ENCODE peak calls at places on chromosomes 3 and 15, in four cellular contexts. X is fibroblast of lung, C is pancreas, H is PC-3. Q is an unnamed sample.

GRCh38 chr15:93378547-93378946 is 289.5 kb upstream of the RGMA start:
- DNase-seq in H (no peak), C (peak; percentile 54), X (no peak), Q (no peak)

GRCh38 chr3:14650193-14650592 is 1.4 kb upstream of the CCDC174 start:
- DNase-seq in X (no peak), C (no peak), H (no peak), Q (no peak)

GRCh38 chr3:100001083-100001482 is 113.2 kb downstream of the FILIP1L start:
- DNase-seq in X (no peak), C (no peak), H (no peak), Q (no peak)

GRCh38 chr15:65249641-65250040 is 37.0 kb downstream of the PARP16 start:
- DNase-seq in H (no peak), C (no peak), X (no peak), Q (peak; percentile 15)

GRCh38 chr15:33425149-33425548 is 114.4 kb downstream of the RYR3 start:
- DNase-seq in H (no peak), X (peak; percentile 50), C (no peak), Q (peak; percentile 99)

GRCh38 chr15:51163843-51164242 is 69.1 kb upstream of the TNFAIP8L3 start:
- DNase-seq in H (no peak), X (no peak), C (no peak), Q (no peak)

GRCh38 chr15:63983071-63983711 is 63.1 kb downstream of the DAPK2 start:
- DNase-seq in H (no peak), C (no peak), X (no peak), Q (no peak)

GRCh38 chr3:138984816-138985215 is 21.3 kb downstream of the PRR23A start:
- DNase-seq in H (no peak), X (no peak), C (no peak), Q (no peak)

GRCh38 chr3:178084938-178085816 is 451.1 kb upstream of the KCNMB2 start:
- DNase-seq in X (peak; percentile 86), C (peak; percentile 53), H (no peak), Q (no peak)

GRCh38 chr3:112097378-112097777 is 11.2 kb downstream of the C3orf52 start:
- DNase-seq in X (peak; percentile 99), C (peak; percentile 21), H (peak; percentile 100), Q (peak; percentile 100)
- H3K4me3 ChIP-seq in X (no peak overlapping the region), C (no peak overlapping the region), H (no peak overlapping the region), Q (no peak overlapping the region)

GRCh38 chr15:70854669-70854976 is 666 bp upstream of the LARP6 start:
- DNase-seq in H (peak; percentile 62), X (peak; percentile 61), C (no peak), Q (peak; percentile 64)
- TF ChIP-seq CTCF in H (peak; percentile 52), X (peak; percentile 16), C (no peak), Q (no peak)

DNA sequence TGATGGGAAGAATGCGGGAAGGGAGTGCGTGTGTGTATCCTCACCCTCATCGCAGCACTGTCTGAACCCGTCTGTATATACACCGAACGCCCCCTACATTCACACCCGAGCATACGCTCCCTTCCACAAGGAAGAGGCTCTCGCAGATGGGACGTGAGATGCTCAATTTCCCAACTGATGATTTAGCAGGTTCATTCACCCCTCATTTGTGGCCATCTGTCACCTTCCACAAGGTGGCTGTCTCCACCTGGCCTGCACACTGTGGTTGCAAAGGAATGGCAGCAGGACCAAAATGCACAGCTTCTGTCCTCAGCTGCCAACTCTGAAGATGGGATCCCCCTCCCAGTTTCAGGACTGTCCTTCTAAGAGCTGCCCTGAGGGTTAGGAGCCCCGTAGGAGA is 19.4 kb upstream of the SLC6A1 start:
- DNase-seq in H (no peak), X (no peak), C (no peak), Q (no peak)
- H3K27me3 ChIP-seq in H (peaks cover 48% of the 10 kb centered on the region), X (no peaks in the 10 kb centered on the region), C (no peaks in the 10 kb centered on the region), Q (peaks cover 10% of the 10 kb centered on the region)

DNA sequence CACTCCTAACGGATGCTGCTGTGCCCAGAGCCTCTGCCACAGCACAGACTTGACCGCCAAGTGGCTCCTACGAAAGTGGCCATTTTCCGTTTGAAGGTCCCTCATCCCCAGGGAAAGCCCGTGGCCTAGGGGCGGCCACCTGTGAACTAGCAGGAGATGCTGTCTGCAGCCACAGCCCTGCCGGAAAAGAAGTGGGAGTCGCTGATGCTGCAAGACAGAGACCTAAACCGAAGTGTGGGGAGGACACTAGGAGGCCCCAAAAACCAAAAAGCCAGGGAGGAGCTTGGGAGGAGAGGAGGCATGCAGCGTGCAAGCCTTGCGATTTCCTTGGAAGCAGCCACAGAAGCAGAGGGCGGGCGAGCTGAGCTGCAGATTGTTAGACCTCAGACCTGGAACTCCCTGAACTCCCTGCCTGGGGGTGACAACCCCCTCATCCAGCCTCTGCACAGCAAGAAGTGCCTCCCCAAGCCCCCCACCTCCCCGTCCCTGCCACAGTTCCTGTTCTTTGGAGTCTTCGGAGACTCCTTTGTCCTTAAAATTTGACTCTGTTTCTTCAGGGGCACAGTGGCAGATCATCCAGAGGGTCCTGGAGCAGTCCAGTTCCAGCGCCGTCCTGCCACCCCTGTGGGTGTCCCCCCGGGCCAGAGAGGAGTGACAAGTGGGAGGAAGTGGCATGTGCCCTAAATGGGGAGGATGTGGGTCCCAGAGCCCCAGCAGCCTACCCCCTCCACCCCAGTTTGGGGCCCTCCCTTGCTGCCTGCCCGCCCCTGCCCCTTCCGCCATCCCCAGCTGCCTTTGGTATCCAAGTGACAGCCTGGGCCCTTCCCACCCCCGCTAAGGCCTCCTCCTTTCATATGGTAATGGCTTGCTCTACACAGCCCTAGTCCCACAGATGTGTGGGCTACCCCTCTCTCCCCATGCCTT is 43.7 kb downstream of the KLHL25 start:
- DNase-seq in C (no peak), H (no peak), X (no peak), Q (no peak)
- H3K4me3 ChIP-seq in C (no peak overlapping the region), H (no peak overlapping the region), X (no peak overlapping the region), Q (no peak overlapping the region)

GRCh38 chr15:70486451-70487379 is 276.6 kb downstream of the UACA start:
- DNase-seq in H (peak; percentile 65), C (no peak), X (peak; percentile 97), Q (peak; percentile 74)

GRCh38 chr15:70486012-70486411 is 277.3 kb downstream of the UACA start:
- DNase-seq in H (no peak), C (no peak), X (no peak), Q (no peak)

GRCh38 chr15:70488941-70489848 is 274.2 kb downstream of the UACA start:
- DNase-seq in C (no peak), H (no peak), X (no peak), Q (no peak)

GRCh38 chr15:70488002-70488605 is 275.3 kb downstream of the UACA start:
- DNase-seq in X (peak; percentile 56), C (peak; percentile 70), H (peak; percentile 81), Q (peak; percentile 56)

DNA sequence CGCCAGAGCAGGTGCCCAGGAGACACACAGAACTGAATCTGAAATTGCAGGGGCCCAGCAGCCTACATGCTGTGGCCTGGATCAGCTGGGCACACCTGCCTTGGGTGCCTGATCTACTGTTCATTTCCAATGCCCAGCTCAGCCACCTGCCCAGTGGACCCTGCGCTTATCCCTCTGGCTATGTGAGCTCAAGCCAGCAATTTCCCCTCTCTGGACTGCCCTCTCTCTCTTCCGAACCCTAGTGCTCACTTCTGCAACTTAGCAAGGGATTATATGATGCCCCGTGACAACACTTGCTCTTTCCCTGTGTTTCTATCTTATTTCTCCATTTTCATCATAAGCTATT is 276.0 kb downstream of the UACA start:
- DNase-seq in X (no peak), C (no peak), H (no peak), Q (no peak)
- TF ChIP-seq CTCF in X (no peak), C (no peak), H (no peak), Q (no peak)

GRCh38 chr3:126659915-126660886 is 5.3 kb upstream of the TXNRD3 start:
- DNase-seq in H (peak; percentile 56), X (no peak), C (no peak), Q (no peak)
- H3K27me3 ChIP-seq in H (peaks cover 24% of the 10 kb centered on the region), X (peaks cover 27% of the 10 kb centered on the region), C (no peaks in the 10 kb centered on the region), Q (peaks cover 7% of the 10 kb centered on the region)

GRCh38 chr15:67835349-67836133 is 4.3 kb downstream of the RNU6-1 start:
- DNase-seq in C (no peak), H (no peak), X (no peak), Q (no peak)

GRCh38 chr15:67833504-67834248 is 6.2 kb downstream of the RNU6-1 start:
- DNase-seq in X (no peak), H (peak; percentile 31), C (no peak), Q (no peak)

GRCh38 chr15:67834249-67834592 is 5.6 kb downstream of the RNU6-1 start:
- DNase-seq in H (peak; percentile 27), X (no peak), C (no peak), Q (no peak)

GRCh38 chr15:67836134-67836455 is 3.8 kb downstream of the RNU6-1 start:
- DNase-seq in H (no peak), X (no peak), C (no peak), Q (no peak)

DNA sequence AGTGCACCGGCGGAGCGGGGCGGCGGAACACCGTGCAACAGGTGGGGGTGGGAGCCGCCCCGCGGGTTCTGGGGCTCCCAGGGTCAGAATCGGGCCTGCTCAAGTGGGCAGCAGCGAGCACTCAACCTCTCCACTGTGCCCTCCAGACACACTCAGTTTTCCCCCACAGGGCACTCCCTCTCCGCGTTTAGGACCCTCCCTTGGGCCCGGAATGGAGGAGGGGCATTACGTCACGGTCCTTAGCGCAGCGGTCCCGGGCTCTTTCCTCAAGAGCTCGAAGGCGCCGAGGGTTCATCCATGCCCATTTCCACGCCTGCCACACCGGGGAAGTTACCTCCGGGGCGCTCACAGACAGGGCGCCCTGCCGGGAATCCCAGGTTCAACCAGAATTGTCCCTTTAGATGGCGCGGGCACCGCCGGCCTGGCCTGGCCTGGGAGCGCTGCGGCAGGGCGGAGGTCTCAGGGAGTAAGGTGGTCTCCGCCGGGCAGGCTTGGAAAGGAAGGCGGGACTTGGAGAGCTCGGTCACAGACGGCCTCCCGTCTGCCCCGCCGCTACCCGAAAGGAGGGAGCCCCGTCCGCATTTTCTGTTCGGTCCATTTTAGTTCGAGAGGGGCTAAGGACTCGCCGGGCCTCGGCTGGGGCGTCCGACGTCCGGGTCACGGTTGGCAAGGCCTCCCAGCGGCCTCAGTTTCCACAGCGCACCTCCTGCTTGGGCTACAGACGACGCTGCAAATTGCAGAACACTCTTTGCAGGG is 5.1 kb downstream of the RNU6-1 start:
- DNase-seq in H (no peak), X (no peak), C (no peak), Q (no peak)
- H3K4me3 ChIP-seq in H (peak overlapping the region; percentile 61), X (no peak overlapping the region), C (no peak overlapping the region), Q (no peak overlapping the region)